ENCODE peak calls at places on chromosome 1, in six cellular contexts. O is GM10248; U is AG04450; C is AG04449; F is CD8-positive, alpha-beta T cell; S is hepatocyte. T is an unnamed sample.

GRCh38 chr1:40382110-40382464 is 8.6 kb downstream of the SMAP2 start:
- DNase-seq in O (no peak), U (no peak), C (no peak), F (no peak), S (no peak), T (no peak)

GRCh38 chr1:206769331-206769731 is 1.2 kb upstream of the IL19 start:
- DNase-seq in O (peak), U (no peak), C (no peak), F (no peak), S (no peak), T (no peak)

GRCh38 chr1:68103006-68103545 is 52.6 kb upstream of the DIRAS3 start:
- DNase-seq in O (no peak), U (no peak), C (no peak), F (no peak), S (no peak), T (no peak)

GRCh38 chr1:52127181-52128175 is 14.4 kb upstream of the ZFYVE9 start:
- DNase-seq in O (no peak), U (peak), C (peak), F (no peak), S (peak), T (no peak)

GRCh38 chr1:164265232-164265631 is 293.8 kb upstream of the PBX1 start:
- DNase-seq in O (no peak), U (no peak), C (no peak), F (no peak), S (no peak), T (no peak)

GRCh38 chr1:152188673-152189591 is 29.9 kb upstream of the RPTN start:
- DNase-seq in O (peak), U (no peak), C (no peak), F (peak), S (no peak), T (peak)

GRCh38 chr1:53850082-53850673 is 12.1 kb upstream of the NDC1 start:
- DNase-seq in O (no peak), U (no peak), C (no peak), F (no peak), S (no peak), T (no peak)

GRCh38 chr1:71809085-71809484 is 473.3 kb downstream of the NEGR1 start:
- DNase-seq in O (no peak), U (no peak), C (no peak), F (no peak), S (no peak), T (no peak)

GRCh38 chr1:109472779-109473178 is 6.4 kb downstream of the SYPL2 start:
- DNase-seq in O (no peak), U (no peak), C (no peak), F (no peak), S (no peak), T (no peak)

GRCh38 chr1:20255666-20256065 is 35.0 kb upstream of the VWA5B1 start:
- DNase-seq in O (no peak), U (peak), C (no peak), F (no peak), S (peak), T (no peak)

GRCh38 chr1:109777980-109778625 is 14.4 kb upstream of the EPS8L3 start:
- DNase-seq in O (no peak), U (no peak), C (no peak), F (no peak), S (no peak), T (no peak)

GRCh38 chr1:229716064-229716463 is 90.0 kb downstream of the URB2 start:
- DNase-seq in O (no peak), U (no peak), C (no peak), F (no peak), S (no peak), T (no peak)

GRCh38 chr1:35691080-35691479 is 27.6 kb downstream of the C1orf216 start:
- DNase-seq in O (no peak), U (no peak), C (no peak), F (no peak), S (no peak), T (no peak)

GRCh38 chr1:172727956-172728603 is 69.2 kb downstream of the FASLG start:
- DNase-seq in O (peak), U (no peak), C (no peak), F (no peak), S (no peak), T (no peak)

GRCh38 chr1:56584910-56585528 is 5.7 kb upstream of the PLPP3 start:
- DNase-seq in O (peak), U (peak), C (peak), F (no peak), S (peak), T (no peak)

GRCh38 chr1:177181631-177182291 is 11.0 kb downstream of the BRINP2 start:
- DNase-seq in O (peak), U (no peak), C (no peak), F (no peak), S (peak), T (peak)

GRCh38 chr1:109482796-109483638 is 688 bp upstream of the ATXN7L2 start:
- DNase-seq in O (no peak), U (no peak), C (no peak), F (no peak), S (peak), T (peak)

GRCh38 chr1:214993419-214993818 is 89.1 kb upstream of the KCNK2 start:
- DNase-seq in O (no peak), U (peak), C (no peak), F (no peak), S (no peak), T (no peak)

GRCh38 chr1:91804546-91805023 is 81.4 kb downstream of the TGFBR3 start:
- DNase-seq in O (peak), U (no peak), C (no peak), F (peak), S (no peak), T (no peak)

GRCh38 chr1:101816262-101816661 is 180.5 kb downstream of the OLFM3 start:
- DNase-seq in O (no peak), U (no peak), C (no peak), F (no peak), S (no peak), T (no peak)

DNA sequence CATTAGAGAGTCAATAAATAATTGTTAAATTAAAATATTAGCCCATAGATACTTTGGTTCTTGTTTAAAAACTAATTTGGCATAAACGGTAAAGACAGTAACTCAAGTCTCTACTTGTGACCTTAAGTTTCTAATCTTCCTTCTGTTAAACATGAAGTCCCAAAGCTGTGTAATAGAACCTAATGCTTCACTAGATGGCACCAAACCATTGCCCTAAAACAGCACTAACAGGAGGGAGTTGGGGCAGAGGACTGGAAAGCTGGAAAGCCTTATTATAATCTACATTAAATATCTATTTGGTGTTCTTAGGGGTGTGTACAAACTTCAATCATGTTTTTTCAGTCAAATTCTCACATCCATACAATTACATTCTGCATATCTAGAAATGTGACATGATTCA is 176.6 kb downstream of the OLFM3 start:
- DNase-seq in O (no peak), U (no peak), C (no peak), F (no peak), S (peak), T (no peak)
- TF ChIP-seq CTCF in O (no peak), U (peak), C (no peak), F (no peak), S (peak), T (no peak)

GRCh38 chr1:112716133-112716720 is 1.1 kb upstream of the PPM1J start:
- DNase-seq in O (peak), U (peak), C (peak), F (peak), S (peak), T (peak)

GRCh38 chr1:112713466-112714312 is 1.4 kb downstream of the PPM1J start:
- DNase-seq in O (peak), U (no peak), C (no peak), F (no peak), S (no peak), T (no peak)

GRCh38 chr1:112715264-112716053 is at the start of gene PPM1J:
- DNase-seq in O (peak), U (peak), C (no peak), F (peak), S (peak), T (peak)

GRCh38 chr1:112712701-112713128 is 2.4 kb downstream of the PPM1J start:
- DNase-seq in O (no peak), U (no peak), C (no peak), F (no peak), S (no peak), T (no peak)

DNA sequence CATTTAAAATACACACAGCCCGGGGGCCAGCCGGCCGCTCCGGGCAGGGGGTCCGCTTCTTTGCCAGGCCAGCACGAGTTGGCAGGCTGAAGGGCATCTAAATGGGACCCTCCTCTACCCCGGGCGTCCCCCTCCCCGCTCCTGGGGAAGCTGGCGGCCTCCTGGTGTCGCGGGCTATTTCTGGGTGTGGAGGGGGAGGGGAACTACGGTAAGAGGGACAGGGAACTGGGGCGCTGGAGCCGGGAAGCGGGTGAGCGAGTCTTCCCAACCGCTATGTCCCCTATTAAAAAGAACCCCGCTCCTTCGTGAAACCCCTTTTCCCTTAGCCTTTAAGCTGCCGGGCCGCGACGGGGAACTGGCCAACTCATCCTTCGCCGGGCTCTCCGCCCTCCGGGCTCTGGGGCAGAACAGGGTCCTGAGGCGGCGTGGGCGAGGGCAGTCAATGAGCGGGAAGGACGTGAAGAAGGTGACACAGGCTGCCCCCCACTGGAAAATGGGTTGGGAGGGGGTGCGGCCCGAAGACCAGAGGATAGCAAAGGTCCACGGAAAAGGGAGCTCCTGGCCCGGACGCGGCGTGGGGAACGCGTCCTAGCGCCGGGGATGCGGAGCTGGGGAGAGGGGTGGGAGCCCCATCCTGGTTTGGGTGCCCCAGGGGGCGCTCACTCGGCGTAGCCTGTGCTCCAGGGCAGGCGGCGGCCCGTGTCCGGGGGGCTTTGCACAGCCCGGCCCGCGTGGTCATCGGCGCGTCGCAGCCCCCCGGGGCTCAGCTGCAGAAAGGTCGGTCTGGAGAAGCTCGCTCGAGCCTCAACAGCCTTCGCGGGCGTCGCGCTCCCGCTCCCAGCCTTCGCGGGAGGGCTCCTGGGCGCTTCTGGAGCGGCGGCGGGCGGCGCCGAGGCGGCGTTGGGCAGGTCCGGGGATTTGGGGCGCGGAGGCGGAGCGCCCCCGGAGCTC is 544 bp downstream of the PPM1J start:
- DNase-seq in O (no peak), U (no peak), C (no peak), F (no peak), S (peak), T (no peak)
- TF ChIP-seq CTCF in O (no peak), U (no peak), C (peak), F (no peak), S (peak), T (no peak)

DNA sequence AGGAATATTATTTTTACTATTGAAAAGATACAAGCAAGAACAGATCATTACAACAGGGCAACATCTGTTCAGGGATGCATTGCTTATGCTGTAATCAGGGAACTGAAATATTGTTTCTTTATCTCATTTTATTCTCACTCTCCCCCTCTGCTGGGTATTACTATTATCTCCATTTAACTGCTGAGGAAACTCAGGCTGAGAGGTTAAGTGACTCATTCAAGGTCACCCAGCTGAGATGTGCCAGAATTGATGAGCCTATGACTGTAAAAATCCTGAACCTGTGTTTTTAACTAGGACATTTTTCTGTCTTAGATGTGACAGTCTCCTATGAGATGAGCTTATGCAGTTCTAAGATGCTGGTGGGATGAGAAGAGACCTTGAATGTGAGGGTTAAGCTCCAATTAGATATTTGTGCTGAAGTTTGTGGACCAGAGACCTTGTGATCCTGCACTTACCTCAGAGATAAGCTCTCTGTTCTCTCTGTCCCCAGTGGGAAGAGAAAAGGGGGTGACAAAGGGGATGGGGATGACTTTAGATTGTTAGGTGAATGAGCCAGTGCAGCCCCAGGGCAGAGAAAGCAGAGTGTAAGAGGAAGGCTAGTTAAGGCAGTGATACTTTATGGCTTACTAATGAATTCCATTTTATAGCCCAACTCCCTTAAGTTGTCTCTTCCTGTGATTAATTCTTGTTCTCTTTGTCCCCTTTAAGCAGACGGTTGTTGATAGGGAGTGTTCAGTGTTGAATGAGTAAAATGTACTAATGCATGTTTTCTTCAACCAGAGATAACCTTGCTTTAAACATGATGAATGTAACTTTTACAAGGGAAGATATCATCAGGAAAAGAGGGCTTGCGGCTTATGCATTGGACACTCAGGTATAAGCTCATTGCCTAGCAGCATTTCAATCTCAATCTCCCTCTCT is 111.4 kb downstream of the HLX start:
- DNase-seq in O (no peak), U (peak), C (no peak), F (no peak), S (no peak), T (no peak)
- TF ChIP-seq CTCF in O (no peak), U (peak), C (peak), F (no peak), S (no peak), T (no peak)

GRCh38 chr1:156694563-156694962 is 10.8 kb downstream of the CRABP2 start:
- DNase-seq in O (no peak), U (no peak), C (no peak), F (no peak), S (no peak), T (no peak)
- TF ChIP-seq CTCF in O (no peak), U (no peak), C (no peak), F (no peak), S (no peak), T (no peak)

GRCh38 chr1:84504580-84505021 is 1.6 kb upstream of the SPATA1 start:
- DNase-seq in O (no peak), U (peak), C (peak), F (no peak), S (peak), T (no peak)
- TF ChIP-seq CTCF in O (no peak), U (peak), C (peak), F (no peak), S (no peak), T (no peak)

T was measured in activated B cell treated with CpG ODN at 0.5 μM for 24 hours.